ENCODE peak calls at places on chromosomes 2 and 18, in six cellular contexts. R, A, P, V, S and L are unnamed samples.

GRCh38 chr2:8796878-8797550 is 40.4 kb downstream of the KIDINS220 start:
- DNase-seq in R (no peak), A (peak; percentile 24), P (no peak), V (no peak), S (no peak), L (no peak)

GRCh38 chr2:7438855-7439254 is 521.6 kb downstream of the RNF144A start:
- DNase-seq in R (no peak), A (no peak), P (no peak), V (no peak), S (no peak), L (no peak)

GRCh38 chr2:56540467-56540866 is 356.7 kb downstream of the CCDC85A start:
- DNase-seq in R (no peak), A (no peak), P (no peak), V (no peak), S (no peak), L (no peak)

GRCh38 chr2:144596074-144596871 is 76.4 kb upstream of the ZEB2 start:
- DNase-seq in R (no peak), A (peak; percentile 21), P (no peak), V (no peak), S (no peak), L (peak; percentile 19)

GRCh38 chr2:213177685-213178084 is 26.3 kb upstream of the IKZF2 start:
- DNase-seq in R (no peak), A (no peak), P (no peak), V (no peak), S (no peak), L (no peak)

GRCh38 chr2:225937625-225938024 is 538.1 kb downstream of the NYAP2 start:
- DNase-seq in R (no peak), A (no peak), P (no peak), V (no peak), S (no peak), L (no peak)

GRCh38 chr2:17915099-17915498 is 36.6 kb downstream of the KCNS3 start:
- DNase-seq in R (no peak), A (no peak), P (no peak), V (no peak), S (no peak), L (no peak)

GRCh38 chr2:36663851-36664715 is 32.4 kb upstream of the VIT start:
- DNase-seq in R (peak; percentile 69), A (peak; percentile 46), P (no peak), V (no peak), S (no peak), L (no peak)

GRCh38 chr18:27206411-27206810 is 21.3 kb upstream of the CHST9 start:
- DNase-seq in R (no peak), A (no peak), P (no peak), V (no peak), S (no peak), L (no peak)

GRCh38 chr18:27213123-27213717 is 28.1 kb upstream of the CHST9 start:
- DNase-seq in R (no peak), A (no peak), P (no peak), V (no peak), S (no peak), L (no peak)

GRCh38 chr18:27214831-27215230 is 29.7 kb upstream of the CHST9 start:
- DNase-seq in R (no peak), A (no peak), P (no peak), V (no peak), S (no peak), L (no peak)

GRCh38 chr18:27211569-27211968 is 26.5 kb upstream of the CHST9 start:
- DNase-seq in R (no peak), A (no peak), P (no peak), V (no peak), S (no peak), L (no peak)
- TF ChIP-seq CTCF in R (no peak), A (no peak), P (no peak), V (peak; percentile 5), S (no peak), L (no peak)

DNA sequence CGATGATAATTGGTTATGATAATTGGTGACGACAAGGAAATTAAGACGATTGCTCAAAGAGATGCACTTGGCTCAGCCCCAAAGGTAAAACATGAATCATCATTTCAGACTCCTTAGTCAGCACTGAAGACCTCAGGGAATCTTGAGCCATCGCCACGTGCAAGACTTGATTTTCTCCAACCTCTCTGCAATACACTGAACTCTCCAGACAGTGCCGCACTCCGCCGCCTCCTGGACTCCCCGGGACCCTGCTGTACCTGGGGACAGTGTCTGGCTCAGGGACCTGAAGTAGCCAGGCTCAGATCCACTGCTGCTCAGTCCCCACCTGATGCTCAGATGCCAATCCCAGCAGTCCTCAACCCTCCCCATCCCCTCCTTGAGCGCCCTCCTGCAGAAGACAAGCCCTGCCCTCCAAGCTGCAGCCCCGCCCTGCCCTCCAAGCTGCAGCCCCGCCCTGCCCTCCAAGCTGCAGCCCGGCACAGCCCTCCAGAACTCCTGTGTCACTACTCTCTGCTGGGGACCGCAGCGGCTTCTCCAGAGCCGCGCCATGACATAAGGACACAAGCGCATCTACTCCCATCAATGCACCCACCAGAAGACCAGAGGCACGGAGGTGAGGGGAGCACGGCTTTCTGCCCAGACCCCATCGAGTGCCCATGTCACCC is 1.1 kb downstream of the TMEM18 start:
- DNase-seq in R (peak; percentile 72), A (peak; percentile 34), P (no peak), V (no peak), S (no peak), L (peak; percentile 28)
- TF ChIP-seq CTCF in R (peak; percentile 38), A (no peak), P (no peak), V (no peak), S (no peak), L (peak; percentile 54)

DNA sequence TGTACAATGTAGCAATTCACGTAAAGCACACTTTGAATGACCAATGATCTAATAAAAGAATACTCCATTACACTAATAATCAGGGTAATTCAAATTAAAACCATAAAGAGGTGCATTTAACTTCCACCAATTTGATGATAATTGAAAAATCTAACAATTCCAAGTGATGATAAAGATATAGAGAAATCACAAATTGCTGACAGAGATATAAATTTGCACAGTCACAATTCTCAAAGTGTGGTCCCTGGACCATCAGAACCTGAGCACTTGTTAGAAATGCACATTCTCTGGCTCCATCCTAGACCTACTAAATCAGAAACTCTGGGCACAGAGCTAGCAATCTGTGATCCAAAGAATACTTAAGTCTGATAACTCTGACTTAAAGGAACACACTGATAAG is 165.8 kb upstream of the DCC start:
- DNase-seq in R (no peak), A (no peak), P (no peak), V (no peak), S (no peak), L (no peak)
- TF ChIP-seq CTCF in R (no peak), A (no peak), P (no peak), V (no peak), S (no peak), L (no peak)

GRCh38 chr2:86484385-86484784 is 43.2 kb downstream of the KDM3A start:
- DNase-seq in R (no peak), A (no peak), P (no peak), V (no peak), S (no peak), L (no peak)

GRCh38 chr2:86485103-86485502 is 43.9 kb downstream of the KDM3A start:
- DNase-seq in R (no peak), A (no peak), P (no peak), V (no peak), S (no peak), L (no peak)

GRCh38 chr2:86488561-86489250 is 47.5 kb downstream of the KDM3A start:
- DNase-seq in R (no peak), A (no peak), P (no peak), V (no peak), S (no peak), L (no peak)

GRCh38 chr2:86489542-86489941 is 48.4 kb downstream of the KDM3A start:
- DNase-seq in R (no peak), A (no peak), P (no peak), V (no peak), S (no peak), L (no peak)

GRCh38 chr2:86487062-86487461 is 45.9 kb downstream of the KDM3A start:
- DNase-seq in R (no peak), A (no peak), P (no peak), V (no peak), S (no peak), L (no peak)
- TF ChIP-seq CTCF in R (no peak), A (no peak), P (no peak), V (no peak), S (no peak), L (no peak)

GRCh38 chr2:43542285-43542933 is 53.4 kb downstream of the THADA start:
- DNase-seq in R (peak; percentile 27), A (peak; percentile 51), P (no peak), V (no peak), S (no peak), L (no peak)
- TF ChIP-seq CTCF in R (peak; percentile 16), A (peak; percentile 9), P (peak; percentile 89), V (peak; percentile 51), S (peak; percentile 87), L (peak; percentile 79)

DNA sequence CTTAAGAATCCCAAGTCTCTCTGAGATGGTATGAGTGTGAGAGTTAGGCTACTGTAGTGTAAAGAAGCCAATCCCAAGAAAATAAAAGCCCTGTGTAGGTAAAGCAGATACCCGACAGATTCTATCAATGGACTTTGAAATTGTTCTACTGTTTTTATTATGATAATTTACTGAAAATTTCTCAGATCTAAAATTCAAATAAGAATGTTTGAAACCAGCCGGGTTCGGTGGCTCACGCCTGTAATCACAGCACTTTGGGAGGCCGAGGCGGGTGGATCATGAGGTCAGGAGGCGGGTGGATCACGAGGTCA is 208.3 kb upstream of the SPRED2 start:
- DNase-seq in R (no peak), A (no peak), P (no peak), V (no peak), S (no peak), L (no peak)
- TF ChIP-seq CTCF in R (no peak), A (no peak), P (peak; percentile 11), V (no peak), S (peak; percentile 10), L (no peak)

GRCh38 chr2:20592106-20593071 is 58.5 kb downstream of the HS1BP3 start:
- DNase-seq in R (no peak), A (no peak), P (no peak), V (peak; percentile 42), S (no peak), L (no peak)
- TF ChIP-seq CTCF in R (no peak), A (no peak), P (no peak), V (peak; percentile 8), S (no peak), L (no peak)

GRCh38 chr2:68356599-68357239 is 8.4 kb upstream of the PLEK start:
- DNase-seq in R (no peak), A (no peak), P (no peak), V (no peak), S (no peak), L (no peak)

GRCh38 chr2:68362069-68362468 is 3.0 kb upstream of the PLEK start:
- DNase-seq in R (peak; percentile 14), A (peak; percentile 66), P (no peak), V (peak; percentile 83), S (peak; percentile 73), L (peak; percentile 56)

GRCh38 chr2:68357608-68358337 is 7.3 kb upstream of the PLEK start:
- DNase-seq in R (peak; percentile 38), A (peak; percentile 51), P (no peak), V (peak; percentile 50), S (no peak), L (no peak)

GRCh38 chr2:68362749-68363148 is 2.3 kb upstream of the PLEK start:
- DNase-seq in R (no peak), A (no peak), P (no peak), V (no peak), S (no peak), L (no peak)

GRCh38 chr2:68359889-68360288 is 5.2 kb upstream of the PLEK start:
- DNase-seq in R (no peak), A (no peak), P (no peak), V (no peak), S (no peak), L (no peak)
- TF ChIP-seq CTCF in R (peak; percentile 24), A (no peak), P (peak; percentile 42), V (no peak), S (peak; percentile 25), L (peak; percentile 36)